ENCODE peak calls at places on chromosomes 7 and 10, in seven cellular contexts. G is GM23338, D is stomach, F is adrenal gland, C is dorsolateral prefrontal cortex, H is tibial nerve, Q is heart right ventricle. L is an unnamed sample.

GRCh38 chr10:20995123-20995978 is 98.2 kb upstream of the NEBL start:
- DNase-seq in D (no peak), Q (no peak), H (no peak), C (peak), F (no peak), G (no peak), L (no peak)

GRCh38 chr10:124086787-124087671 is 6.4 kb downstream of the CHST15 start:
- DNase-seq in H (no peak), F (no peak), D (no peak), G (no peak), Q (no peak), C (no peak), L (no peak)

GRCh38 chr10:3398825-3399646 is 226.5 kb upstream of the PITRM1 start:
- DNase-seq in D (no peak), F (peak), Q (peak), C (peak), H (peak), G (no peak), L (no peak)

GRCh38 chr7:64888901-64889685 is 14.0 kb upstream of the ZNF273 start:
- DNase-seq in H (peak), Q (peak), F (peak), G (peak), C (no peak), D (peak), L (peak)

GRCh38 chr10:50990568-50991495 is 83.5 kb upstream of the PRKG1 start:
- DNase-seq in D (no peak), G (peak), H (no peak), F (peak), C (no peak), Q (peak), L (no peak)

GRCh38 chr10:111076191-111076681 is 593 bp upstream of the ADRA2A start:
- DNase-seq in D (peak), Q (peak), H (peak), C (peak), G (peak), F (peak), L (peak)

GRCh38 chr7:66751945-66752344 is 11.4 kb downstream of the RABGEF1 start:
- DNase-seq in Q (no peak), C (no peak), F (no peak), H (no peak), G (no peak), D (no peak), L (no peak)

GRCh38 chr10:43160067-43160918 is 22.0 kb downstream of the CSGALNACT2 start:
- DNase-seq in G (no peak), C (no peak), H (no peak), Q (no peak), F (peak), D (no peak), L (no peak)

GRCh38 chr7:27150568-27151340 is 1.6 kb downstream of the HOXA3 start:
- DNase-seq in G (peak), Q (peak), H (no peak), D (peak), C (peak), F (peak), L (peak)

GRCh38 chr10:104323085-104323484 is 15.2 kb downstream of the ITPRIP start:
- DNase-seq in D (no peak), C (no peak), G (peak), F (no peak), Q (no peak), H (no peak), L (no peak)

GRCh38 chr7:7895754-7896153 is 72.8 kb upstream of the GLCCI1 start:
- DNase-seq in D (no peak), G (peak), Q (no peak), F (no peak), H (no peak), C (no peak), L (no peak)

GRCh38 chr10:51215956-51216834 is 141.9 kb downstream of the PRKG1 start:
- DNase-seq in C (no peak), Q (no peak), G (no peak), F (no peak), H (no peak), D (no peak), L (no peak)

GRCh38 chr7:5423272-5423843 is at the start of gene TNRC18:
- DNase-seq in C (no peak), G (no peak), Q (peak), H (peak), F (peak), D (peak), L (no peak)

GRCh38 chr7:127889677-127890076 is 141.6 kb downstream of the LRRC4 start:
- DNase-seq in C (no peak), F (no peak), G (no peak), D (no peak), Q (no peak), H (no peak), L (no peak)

GRCh38 chr10:122983898-122984297 is 3.7 kb downstream of the PSTK start:
- DNase-seq in D (no peak), C (no peak), Q (no peak), G (no peak), F (no peak), H (no peak), L (no peak)

GRCh38 chr7:71173955-71174354 is 42.0 kb downstream of the GALNT17 start:
- DNase-seq in D (no peak), Q (peak), G (no peak), H (peak), F (peak), C (no peak), L (no peak)

GRCh38 chr7:148664319-148664718 is 34.4 kb upstream of the CUL1 start:
- DNase-seq in C (no peak), F (peak), H (peak), Q (peak), D (no peak), G (no peak), L (no peak)

GRCh38 chr7:43758861-43759683 is 592 bp downstream of the BLVRA start:
- DNase-seq in F (peak), H (peak), C (no peak), D (peak), G (peak), Q (peak), L (no peak)

GRCh38 chr7:36261019-36261754 is 108.1 kb downstream of the EEPD1 start:
- DNase-seq in H (no peak), C (no peak), G (no peak), F (no peak), D (no peak), Q (no peak), L (no peak)

GRCh38 chr10:63910806-63911205 is 389.6 kb downstream of the REEP3 start:
- DNase-seq in F (no peak), G (peak), Q (no peak), H (no peak), D (no peak), C (no peak), L (no peak)

GRCh38 chr7:121278120-121279021 is 50.4 kb upstream of the WNT16 start:
- DNase-seq in H (no peak), D (no peak), F (no peak), C (no peak), G (peak), Q (no peak), L (no peak)

GRCh38 chr7:2342492-2342891 is 12.1 kb upstream of the EIF3B start:
- DNase-seq in D (no peak), F (no peak), C (no peak), Q (no peak), H (no peak), G (no peak), L (no peak)

GRCh38 chr7:2331707-2332106 is 17.5 kb upstream of the SNX8 start:
- DNase-seq in C (no peak), F (no peak), D (no peak), Q (no peak), G (no peak), H (no peak), L (no peak)

DNA sequence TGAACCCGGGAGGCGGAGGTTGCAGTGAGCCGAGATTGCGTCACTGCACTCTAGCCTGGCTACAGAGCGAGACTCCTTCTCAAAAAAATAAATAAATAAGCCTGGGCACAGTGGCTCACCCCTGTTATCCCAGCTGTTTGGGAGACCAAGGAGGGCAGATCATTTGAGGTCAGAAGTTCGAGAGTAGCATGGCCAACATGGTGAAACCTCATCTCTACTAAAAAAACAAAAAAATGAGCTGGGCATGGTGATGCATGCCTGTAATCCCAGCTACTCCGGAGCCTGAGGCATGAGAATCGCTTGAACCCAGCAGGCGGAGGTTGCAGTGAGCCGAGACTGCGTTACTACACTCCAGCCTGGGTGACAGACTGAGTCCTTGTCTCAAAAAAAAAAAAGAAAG is 18.0 kb upstream of the EIF3B start:
- DNase-seq in G (no peak), Q (no peak), C (no peak), D (no peak), F (no peak), H (no peak), L (no peak)
- TF ChIP-seq CTCF in G (no peak), Q (no peak), C (no peak), D (no peak), F (no peak), H (no peak), L (no peak)

DNA sequence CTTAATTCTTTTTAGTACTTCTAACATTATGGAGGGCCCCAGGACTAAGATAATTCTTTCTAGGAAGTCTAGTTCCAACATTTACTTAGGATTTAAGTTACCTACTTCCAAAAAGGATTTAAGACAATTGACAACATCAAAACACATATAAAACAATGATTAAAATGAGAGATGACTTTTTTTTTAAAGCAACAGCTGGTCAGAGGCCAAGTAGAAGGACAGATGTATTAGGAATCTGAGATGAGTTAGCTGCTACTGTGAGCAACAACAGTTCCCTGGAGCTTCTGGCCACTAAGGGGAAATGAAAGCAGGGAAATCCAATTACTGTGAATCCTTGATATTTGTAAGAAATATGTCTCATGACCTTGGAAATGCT is 222.3 kb downstream of the PHTF2 start:
- DNase-seq in Q (no peak), G (no peak), H (no peak), D (no peak), C (no peak), F (no peak), L (no peak)
- TF ChIP-seq CTCF in Q (peak), G (no peak), H (no peak), D (no peak), C (no peak), F (no peak), L (no peak)

GRCh38 chr7:31651800-31652326 is 35.2 kb upstream of the PPP1R17 start:
- DNase-seq in G (peak), H (no peak), Q (no peak), C (no peak), D (no peak), F (no peak), L (no peak)

GRCh38 chr7:31642681-31643115 is 44.3 kb upstream of the PPP1R17 start:
- DNase-seq in F (no peak), Q (no peak), H (no peak), C (no peak), G (no peak), D (no peak), L (no peak)

GRCh38 chr7:31646969-31647368 is 40.0 kb upstream of the PPP1R17 start:
- DNase-seq in D (no peak), F (no peak), C (no peak), H (no peak), Q (no peak), G (peak), L (no peak)

GRCh38 chr7:31651234-31651633 is 35.8 kb upstream of the PPP1R17 start:
- DNase-seq in F (no peak), G (no peak), D (no peak), Q (no peak), H (no peak), C (no peak), L (no peak)

DNA sequence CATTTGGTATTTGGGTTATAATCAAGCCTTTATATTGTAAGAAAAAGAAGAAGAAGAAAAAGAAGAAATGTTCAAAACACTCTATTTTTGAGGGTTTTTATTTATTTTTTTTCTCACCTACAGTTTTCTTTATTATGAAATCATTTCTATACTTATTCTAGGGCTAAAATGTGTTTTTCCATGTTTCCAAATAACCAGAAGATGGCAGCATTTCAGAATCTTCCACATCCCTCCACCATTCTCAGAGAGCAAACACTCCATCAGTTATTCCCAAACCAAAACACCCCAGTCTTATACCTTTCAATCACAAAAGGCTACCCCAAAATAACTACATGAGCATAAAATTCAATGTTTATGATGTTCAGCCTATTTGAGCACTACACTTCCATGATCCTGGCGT is 38.7 kb upstream of the PPP1R17 start:
- DNase-seq in D (no peak), C (no peak), Q (no peak), H (no peak), G (peak), F (no peak), L (no peak)
- TF ChIP-seq CTCF in D (no peak), C (peak), Q (peak), H (no peak), G (peak), F (peak), L (peak)

GRCh38 chr10:13053794-13054462 is 46.0 kb upstream of the OPTN start:
- DNase-seq in D (no peak), F (no peak), Q (no peak), G (peak), C (no peak), H (no peak), L (no peak)

GRCh38 chr10:13054844-13055243 is 45.1 kb upstream of the OPTN start:
- DNase-seq in C (no peak), F (no peak), D (no peak), Q (no peak), G (no peak), H (no peak), L (no peak)

GRCh38 chr10:13051126-13051694 is 48.8 kb upstream of the OPTN start:
- DNase-seq in F (no peak), G (no peak), Q (no peak), D (no peak), C (no peak), H (no peak), L (no peak)

GRCh38 chr10:13056461-13057077 is 43.4 kb upstream of the OPTN start:
- DNase-seq in G (peak), D (no peak), F (no peak), Q (no peak), C (no peak), H (peak), L (no peak)
- TF ChIP-seq CTCF in G (peak), D (no peak), F (peak), Q (peak), C (peak), H (no peak), L (peak)

DNA sequence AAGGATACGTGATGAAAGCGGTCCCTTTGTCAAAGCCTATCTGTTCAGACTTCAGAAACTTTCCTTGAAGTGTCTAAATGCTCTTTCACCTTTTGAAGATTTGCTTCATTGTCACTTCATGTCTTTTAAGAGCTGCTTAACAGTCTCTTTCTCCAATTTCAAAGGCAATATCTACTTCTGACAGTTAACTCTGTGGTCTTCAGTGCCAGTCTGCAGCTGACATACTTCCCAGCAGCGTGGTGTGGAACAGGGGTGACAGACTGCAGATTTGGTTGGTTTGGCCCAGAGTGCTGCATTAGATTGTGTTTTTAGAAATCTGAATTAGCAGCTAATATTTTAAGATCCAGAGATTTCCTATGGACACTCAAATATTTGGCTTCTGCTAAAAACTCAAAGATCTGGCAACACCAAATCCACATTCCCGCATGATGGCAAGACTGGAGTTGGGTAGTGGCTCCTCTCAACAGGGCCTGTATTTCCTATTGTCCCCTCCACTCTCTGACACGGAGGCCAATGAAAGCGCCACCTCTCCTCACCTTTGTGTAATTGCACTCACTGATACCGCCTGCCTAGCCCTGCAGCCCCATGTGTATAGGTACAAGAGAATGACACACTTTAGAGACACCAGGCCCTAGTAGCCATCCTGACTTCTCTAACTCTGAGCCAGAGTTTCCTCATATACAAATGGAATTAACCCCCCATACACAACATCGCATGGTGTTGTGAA is 11.5 kb downstream of the SCRN1 start:
- DNase-seq in G (peak), F (no peak), H (no peak), D (no peak), C (no peak), Q (no peak), L (no peak)
- TF ChIP-seq CTCF in G (peak), F (no peak), H (no peak), D (no peak), C (no peak), Q (no peak), L (peak)

DNA sequence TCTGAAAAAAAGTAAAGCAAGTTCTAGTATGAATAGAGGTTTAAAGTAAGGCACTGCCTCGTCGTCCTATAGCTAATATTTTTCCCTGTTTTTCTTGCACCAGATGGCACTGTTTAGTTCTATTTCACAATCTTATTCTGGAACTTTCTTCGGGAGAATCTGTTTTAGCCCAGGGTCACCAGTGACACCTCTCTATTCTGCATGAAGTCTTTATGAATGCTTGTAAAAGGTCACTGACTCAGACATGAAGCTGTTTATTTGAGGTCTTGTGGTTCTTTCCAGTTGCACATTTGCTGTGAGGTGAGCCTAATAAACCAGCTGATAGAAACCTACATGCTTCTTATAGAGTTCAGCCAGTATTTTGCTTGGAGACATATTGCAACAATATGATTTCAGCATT is 444.3 kb downstream of the AUTS2 start:
- DNase-seq in H (no peak), D (no peak), C (no peak), Q (no peak), G (no peak), F (peak), L (no peak)
- TF ChIP-seq CTCF in H (peak), D (no peak), C (peak), Q (peak), G (peak), F (peak), L (peak)